ENCODE peak calls at places on chromosomes 3 and 15, in six cellular contexts. S is MM.1S, J is AG04450, M is pancreas, W is foreskin fibroblast, P is stomach. Y is an unnamed sample.

GRCh38 chr15:68420186-68420684 is 11.7 kb downstream of the ITGA11 start:
- DNase-seq in J (no peak), P (no peak), W (no peak), M (no peak), S (no peak), Y (no peak)

GRCh38 chr3:67733269-67733950 is 79.0 kb upstream of the SUCLG2 start:
- DNase-seq in J (no peak), W (no peak), S (no peak), P (no peak), M (no peak), Y (no peak)

GRCh38 chr15:23687143-23687470 is at the start of gene NDN:
- DNase-seq in W (peak), J (no peak), M (peak), S (no peak), P (peak), Y (no peak)

GRCh38 chr3:61637088-61638051 is 76.0 kb downstream of the PTPRG start:
- DNase-seq in P (peak), W (no peak), M (peak), J (no peak), S (peak), Y (peak)

GRCh38 chr3:129979891-129980290 is 5.4 kb downstream of the TRH start:
- DNase-seq in J (no peak), M (no peak), S (no peak), P (no peak), W (no peak), Y (no peak)

GRCh38 chr3:65778966-65779365 is 259.8 kb downstream of the MAGI1 start:
- DNase-seq in M (no peak), W (no peak), P (no peak), S (no peak), J (no peak), Y (no peak)

GRCh38 chr3:107441617-107442016 is 64.4 kb downstream of the CCDC54 start:
- DNase-seq in P (no peak), J (no peak), M (no peak), W (no peak), S (no peak), Y (no peak)

GRCh38 chr3:82633319-82633718 is 871.9 kb upstream of the GBE1 start:
- DNase-seq in P (no peak), W (no peak), S (no peak), M (no peak), J (no peak), Y (no peak)

GRCh38 chr15:39363761-39364586 is 216.9 kb upstream of the THBS1 start:
- DNase-seq in P (no peak), S (no peak), M (no peak), W (peak), J (no peak), Y (no peak)

GRCh38 chr3:98778383-98778782 is 15.2 kb downstream of the ST3GAL6 start:
- DNase-seq in J (no peak), W (no peak), S (no peak), M (no peak), P (no peak), Y (no peak)

GRCh38 chr15:57591237-57591821 is 375 bp upstream of the MYZAP start:
- DNase-seq in P (peak), S (no peak), W (no peak), M (peak), J (no peak), Y (no peak)

GRCh38 chr3:78986702-78987101 is 781.1 kb downstream of the ROBO1 start:
- DNase-seq in S (no peak), J (no peak), P (no peak), W (no peak), M (no peak), Y (no peak)

GRCh38 chr15:34147371-34148140 is 45.7 kb downstream of the PGBD4 start:
- DNase-seq in W (no peak), J (no peak), P (no peak), M (no peak), S (no peak), Y (no peak)

GRCh38 chr3:31725976-31726375 is 193.3 kb downstream of the STT3B start:
- DNase-seq in W (no peak), P (no peak), J (no peak), M (no peak), S (no peak), Y (no peak)

GRCh38 chr3:13233487-13234154 is 160.4 kb upstream of the IQSEC1 start:
- DNase-seq in M (no peak), P (no peak), W (no peak), J (no peak), S (no peak), Y (no peak)

GRCh38 chr3:168249539-168250414 is 154.1 kb upstream of the GOLIM4 start:
- DNase-seq in P (peak), J (peak), M (peak), S (peak), W (peak), Y (peak)
- H3K4me3 ChIP-seq in P (peak), J (peak), M (peak), S (peak), W (peak), Y (peak)

GRCh38 chr3:8757551-8758518 is 11.6 kb downstream of the OXTR start:
- DNase-seq in S (no peak), J (no peak), P (no peak), W (peak), M (no peak), Y (peak)

GRCh38 chr3:8756671-8757070 is 12.7 kb downstream of the OXTR start:
- DNase-seq in J (no peak), P (no peak), S (no peak), W (no peak), M (no peak), Y (no peak)

GRCh38 chr3:8755097-8755496 is 14.3 kb downstream of the OXTR start:
- DNase-seq in S (no peak), J (no peak), P (no peak), W (no peak), M (no peak), Y (no peak)

GRCh38 chr3:8752832-8753231 is 16.6 kb downstream of the OXTR start:
- DNase-seq in M (no peak), J (no peak), W (no peak), S (no peak), P (no peak), Y (no peak)

DNA sequence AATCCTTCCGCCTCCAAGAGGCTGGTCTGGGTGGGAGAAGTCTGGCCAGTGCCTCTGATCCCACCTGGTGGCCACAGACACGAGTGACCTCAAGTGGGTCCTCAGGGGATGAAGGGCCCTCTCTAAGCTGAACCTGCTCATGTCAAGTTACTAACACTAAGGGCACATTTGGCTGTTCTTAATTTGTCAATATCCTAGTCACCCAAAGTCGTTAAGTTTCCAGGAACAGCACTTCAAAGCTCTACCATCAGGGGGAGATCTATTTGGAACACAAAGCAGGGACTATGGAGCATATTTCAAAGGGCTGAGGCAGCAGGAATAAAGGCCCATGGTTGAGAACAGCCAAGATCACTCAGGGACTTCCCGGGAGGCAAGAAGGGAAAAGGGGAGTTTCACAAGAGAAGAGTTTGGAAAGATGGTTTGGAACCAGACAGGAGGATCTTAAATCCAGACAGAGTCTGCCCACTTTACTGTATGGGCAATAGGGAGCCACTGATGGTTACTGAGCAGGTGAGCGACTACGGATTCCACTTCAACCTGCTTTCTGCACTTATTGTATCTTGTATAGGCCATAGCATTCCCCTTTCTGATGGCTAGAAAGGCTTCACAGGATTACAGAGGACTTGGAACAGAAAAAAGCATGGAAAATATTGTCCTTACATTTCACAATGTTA is 13.7 kb downstream of the OXTR start:
- DNase-seq in M (no peak), W (no peak), J (no peak), P (no peak), S (no peak), Y (no peak)
- TF ChIP-seq CTCF in M (no peak), W (peak), J (peak), P (no peak), S (peak), Y (peak)

DNA sequence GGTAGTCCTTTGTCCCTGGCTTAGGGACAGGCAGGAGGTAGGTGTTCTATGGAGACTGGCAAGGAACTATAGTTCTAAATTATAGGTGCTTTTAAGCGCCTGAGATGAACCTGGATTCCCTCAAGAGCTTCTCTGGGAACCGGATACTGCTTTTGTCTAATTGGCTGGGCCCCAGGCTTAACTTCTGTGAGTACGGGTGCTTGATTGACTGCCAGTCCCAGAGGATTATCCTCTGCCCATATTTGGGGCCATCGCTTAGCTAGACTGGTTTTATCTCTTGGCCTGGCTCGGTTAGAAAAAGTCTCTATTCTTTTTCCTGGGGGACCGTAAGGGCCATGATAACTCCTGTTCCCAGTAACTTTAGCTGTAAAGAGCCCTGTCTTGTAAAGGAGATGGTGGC is 339.1 kb downstream of the KCNH8 start:
- DNase-seq in S (no peak), J (no peak), W (no peak), P (no peak), M (no peak), Y (no peak)
- H3K4me3 ChIP-seq in S (no peak), J (no peak), W (no peak), P (no peak), M (no peak), Y (no peak)

GRCh38 chr3:95522449-95522848 is 1291.9 kb upstream of the EPHA6 start:
- DNase-seq in J (no peak), P (no peak), M (no peak), S (no peak), W (no peak), Y (no peak)

DNA sequence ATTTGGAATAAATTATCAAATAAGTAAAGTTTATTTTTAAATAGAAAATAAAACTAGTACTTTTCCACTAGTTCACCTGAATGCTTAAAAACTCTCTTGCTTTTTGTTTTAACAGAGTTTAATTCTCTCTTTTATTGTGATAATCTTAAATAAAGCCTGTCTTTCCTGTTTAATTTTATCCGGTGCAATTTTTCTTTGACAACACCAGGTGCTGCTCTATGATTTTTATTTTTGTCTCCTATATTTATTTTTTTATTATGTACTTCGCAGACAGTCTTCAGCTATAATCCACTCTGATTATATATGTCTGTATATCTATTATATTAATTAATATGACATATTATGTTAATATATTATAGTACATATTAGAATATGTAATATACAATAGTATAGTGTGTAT is 1293.0 kb upstream of the EPHA6 start:
- DNase-seq in M (no peak), S (no peak), W (no peak), P (no peak), J (no peak), Y (no peak)
- TF ChIP-seq CTCF in M (no peak), S (no peak), W (no peak), P (no peak), J (no peak), Y (no peak)

DNA sequence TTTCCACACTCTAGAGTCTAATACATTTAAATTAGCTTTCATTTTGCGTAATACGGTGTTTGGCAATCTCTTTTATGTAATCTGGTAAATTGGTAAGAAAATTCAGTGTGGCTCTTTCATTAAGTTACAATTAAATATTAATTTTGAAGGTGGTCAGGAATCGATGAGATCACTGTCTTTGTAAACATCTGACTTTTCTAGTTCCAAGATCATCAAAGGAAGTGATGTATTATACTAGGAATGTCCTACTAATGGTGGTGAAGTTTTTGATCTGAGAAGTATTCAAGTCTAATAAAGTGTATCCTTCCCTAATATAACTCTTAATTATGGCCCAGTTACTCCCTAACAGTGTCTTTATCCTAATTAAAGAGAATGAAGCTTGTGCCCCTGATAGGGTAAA is 1.1 kb upstream of the UTS2B start:
- DNase-seq in S (no peak), J (no peak), M (no peak), P (no peak), W (no peak), Y (no peak)
- H3K4me3 ChIP-seq in S (no peak), J (peak), M (peak), P (peak), W (peak), Y (peak)

GRCh38 chr3:153291052-153291689 is 129.1 kb downstream of the RAP2B start:
- DNase-seq in J (no peak), P (no peak), W (peak), M (no peak), S (peak), Y (peak)
- TF ChIP-seq CTCF in J (peak), P (no peak), W (peak), M (no peak), S (peak), Y (no peak)

GRCh38 chr15:89577776-89578115 is 2.5 kb downstream of the TICRR start:
- DNase-seq in P (no peak), W (no peak), S (no peak), M (no peak), J (no peak), Y (no peak)

GRCh38 chr15:89576417-89576773 is 1.1 kb downstream of the TICRR start:
- DNase-seq in W (peak), S (no peak), M (no peak), J (no peak), P (no peak), Y (no peak)

GRCh38 chr15:89575656-89576416 is 567 bp downstream of the TICRR start:
- DNase-seq in W (peak), P (no peak), M (no peak), J (no peak), S (peak), Y (peak)

GRCh38 chr15:89575146-89575655 is at the start of gene TICRR:
- DNase-seq in M (peak), P (peak), J (peak), W (peak), S (peak), Y (peak)

DNA sequence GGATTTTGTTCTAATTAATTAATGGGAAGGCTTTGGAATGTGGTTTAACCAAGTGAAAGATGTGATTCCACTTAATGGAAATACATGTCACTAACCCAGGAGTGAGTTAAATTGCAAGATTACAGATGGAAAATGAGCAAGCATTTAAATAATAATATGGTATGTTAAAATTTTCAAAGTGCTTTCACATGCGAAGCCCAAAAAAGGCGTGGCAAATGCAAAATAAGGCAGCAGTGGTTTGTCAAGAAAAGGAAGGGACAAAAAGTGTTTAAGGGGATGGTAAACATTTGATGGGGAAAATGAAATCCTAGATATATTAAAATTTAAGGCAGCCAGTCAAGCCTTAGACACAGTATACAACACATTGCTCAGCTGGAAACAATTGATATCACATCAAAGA is 2.9 kb downstream of the TICRR start:
- DNase-seq in W (no peak), J (no peak), P (no peak), S (no peak), M (no peak), Y (no peak)
- H3K4me3 ChIP-seq in W (peak), J (peak), P (no peak), S (no peak), M (no peak), Y (peak)